ENCODE peak calls at places on chromosomes 6 and 20, in six cellular contexts. E, S, T, U, F and I are unnamed samples.

GRCh38 chr20:50360921-50361320 is 149.3 kb upstream of the PTPN1 start:
- DNase-seq in U (no peak), T (no peak), E (no peak), S (no peak), F (no peak), I (no peak)

GRCh38 chr6:89117285-89118108 is at the start of gene SRSF12:
- DNase-seq in F (no peak), E (peak), T (peak), U (peak), S (peak), I (peak)

GRCh38 chr6:71246596-71246995 is 42.0 kb upstream of the OGFRL1 start:
- DNase-seq in U (no peak), F (no peak), T (no peak), E (no peak), S (no peak), I (no peak)

GRCh38 chr6:137869781-137870180 is 2.7 kb downstream of the TNFAIP3 start:
- DNase-seq in T (no peak), S (no peak), U (no peak), F (no peak), E (no peak), I (no peak)

GRCh38 chr6:143510991-143511891 is at the start of gene FUCA2:
- DNase-seq in T (peak), S (peak), U (peak), F (peak), E (peak), I (peak)

GRCh38 chr6:13273931-13274706 is 54.2 kb downstream of the TBC1D7 start:
- DNase-seq in S (no peak), E (no peak), U (no peak), F (no peak), T (no peak), I (no peak)

GRCh38 chr6:32166411-32167061 is 2.1 kb downstream of the EGFL8 start:
- DNase-seq in F (peak), T (no peak), S (peak), E (peak), U (no peak), I (no peak)

GRCh38 chr20:23152308-23152892 is 66.3 kb upstream of the CD93 start:
- DNase-seq in T (peak), F (no peak), U (no peak), E (peak), S (no peak), I (peak)

GRCh38 chr20:51596656-51597388 is 54.3 kb upstream of the NFATC2 start:
- DNase-seq in E (no peak), F (no peak), T (no peak), S (no peak), U (no peak), I (no peak)

GRCh38 chr6:90403489-90404381 is 107.1 kb upstream of the BACH2 start:
- DNase-seq in U (no peak), F (no peak), T (peak), S (peak), E (peak), I (peak)

GRCh38 chr6:135972120-135972519 is 120.6 kb downstream of the PDE7B start:
- DNase-seq in F (no peak), E (no peak), U (no peak), S (no peak), T (no peak), I (no peak)

GRCh38 chr6:41488392-41489129 is 57.6 kb upstream of the FOXP4 start:
- DNase-seq in E (peak), S (peak), T (peak), F (no peak), U (peak), I (peak)

GRCh38 chr6:5203571-5203970 is 57.2 kb downstream of the LYRM4 start:
- DNase-seq in T (no peak), U (no peak), F (no peak), E (no peak), S (no peak), I (no peak)

GRCh38 chr20:8431538-8432434 is 299.7 kb downstream of the PLCB1 start:
- DNase-seq in U (no peak), T (no peak), F (no peak), E (peak), S (peak), I (no peak)

GRCh38 chr6:38131527-38131965 is 312.0 kb downstream of the ZFAND3 start:
- DNase-seq in E (no peak), F (no peak), S (no peak), T (peak), U (no peak), I (peak)

GRCh38 chr20:50345712-50346371 is 155.2 kb downstream of the CEBPB start:
- DNase-seq in T (no peak), E (no peak), S (no peak), F (no peak), U (no peak), I (no peak)

GRCh38 chr6:83868639-83869038 is 9.2 kb downstream of the CYB5R4 start:
- DNase-seq in E (no peak), U (no peak), T (peak), F (no peak), S (no peak), I (peak)

GRCh38 chr20:48209102-48209501 is 423.8 kb upstream of the SULF2 start:
- DNase-seq in E (no peak), S (no peak), T (no peak), F (no peak), U (no peak), I (no peak)

GRCh38 chr6:47075168-47075567 is 33.0 kb upstream of the ADGRF1 start:
- DNase-seq in U (no peak), S (no peak), E (no peak), F (no peak), T (no peak), I (no peak)

GRCh38 chr6:96499781-96500180 is 21.8 kb upstream of the UFL1 start:
- DNase-seq in F (no peak), S (no peak), T (no peak), U (no peak), E (no peak), I (no peak)

GRCh38 chr6:140641412-140641811 is 1267.0 kb upstream of the CITED2 start:
- DNase-seq in S (no peak), U (no peak), F (no peak), T (no peak), E (no peak), I (no peak)

GRCh38 chr6:109455502-109456282 is at the start of gene MICAL1:
- DNase-seq in U (peak), T (peak), S (peak), E (peak), F (no peak), I (peak)

GRCh38 chr6:137491478-137491877 is 2.7 kb downstream of the OLIG3 start:
- DNase-seq in E (no peak), S (peak), T (no peak), U (peak), F (no peak), I (no peak)

GRCh38 chr6:107396226-107396625 is 63.1 kb downstream of the PDSS2 start:
- DNase-seq in S (no peak), U (no peak), T (no peak), F (no peak), E (no peak), I (no peak)

DNA sequence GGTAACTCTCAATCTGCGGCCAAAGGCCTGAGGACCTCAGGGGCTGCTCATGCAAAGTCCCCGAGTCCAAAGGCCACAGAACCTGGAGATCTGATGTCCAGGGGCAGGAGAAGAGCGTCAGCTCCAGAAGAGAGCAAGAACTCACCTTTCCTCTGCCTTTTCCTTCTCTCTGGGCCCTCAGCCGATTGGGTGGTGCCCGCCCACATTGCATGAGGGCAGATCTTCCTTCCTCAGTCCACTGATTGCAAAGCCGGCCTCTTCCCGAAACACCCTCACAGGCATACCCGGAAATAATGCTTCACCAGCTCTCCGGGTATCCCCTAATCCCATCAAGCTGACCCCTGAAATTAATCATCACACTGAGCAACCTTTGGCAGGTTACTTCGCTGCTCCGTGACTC is 33.4 kb downstream of the SPDEF start:
- DNase-seq in F (no peak), S (no peak), U (no peak), E (no peak), T (no peak), I (no peak)
- H2BK15ac ChIP-seq in F (no peak), S (no peak), U (no peak), E (no peak), T (no peak), I (no peak)

DNA sequence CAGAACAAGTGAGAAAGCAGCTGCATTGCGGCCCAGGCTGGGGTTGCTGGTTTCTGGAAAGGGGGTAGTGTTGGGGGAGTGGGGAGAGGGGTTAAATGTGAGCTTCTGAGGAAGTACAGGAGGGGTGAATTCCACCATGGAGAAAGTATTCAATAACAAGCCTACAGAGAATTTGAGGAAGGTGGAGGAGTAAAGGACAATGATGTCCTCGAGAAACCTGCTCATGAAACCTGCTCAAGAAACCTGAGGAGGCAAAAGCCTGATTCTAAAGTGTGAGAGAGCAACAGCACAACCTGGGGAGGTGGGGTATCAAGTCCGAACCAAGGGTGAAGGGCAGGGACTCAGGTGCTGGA is 138.3 kb upstream of the ESR1 start:
- DNase-seq in S (no peak), F (no peak), U (no peak), E (no peak), T (no peak), I (no peak)
- H2BK15ac ChIP-seq in S (no peak), F (no peak), U (no peak), E (no peak), T (no peak), I (no peak)

DNA sequence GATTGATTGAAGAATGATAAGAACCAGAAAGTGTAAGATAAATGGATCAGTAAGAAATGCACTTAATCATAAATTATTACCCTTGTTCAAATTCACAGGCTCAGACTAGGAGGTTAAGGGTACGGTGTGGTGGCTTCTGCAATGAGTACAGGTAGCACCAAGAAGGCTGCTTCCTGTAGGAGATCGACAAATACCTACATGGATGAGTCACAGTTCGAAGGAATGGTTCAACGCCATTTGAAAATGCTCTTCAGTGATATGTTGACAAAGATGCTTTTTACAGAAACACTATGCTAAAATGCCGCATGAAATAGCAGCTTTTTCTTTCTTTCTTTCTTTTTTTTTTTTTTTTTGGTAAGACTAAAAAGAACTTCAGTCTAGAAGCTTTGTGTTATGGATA is 116.2 kb downstream of the DTNBP1 start:
- DNase-seq in S (peak), T (peak), E (no peak), F (no peak), U (no peak), I (no peak)
- H2BK15ac ChIP-seq in S (no peak), T (no peak), E (no peak), F (no peak), U (no peak), I (no peak)

GRCh38 chr6:118934461-118935330 is at the start of gene MCM9:
- DNase-seq in U (peak), S (peak), T (peak), E (peak), F (peak), I (peak)

GRCh38 chr6:118933855-118934460 is 1.0 kb downstream of the MCM9 start:
- DNase-seq in S (no peak), U (no peak), T (no peak), F (no peak), E (no peak), I (no peak)

GRCh38 chr6:118930680-118931079 is 4.3 kb downstream of the MCM9 start:
- DNase-seq in U (no peak), S (peak), T (no peak), F (no peak), E (no peak), I (no peak)

GRCh38 chr6:118932421-118932820 is 2.5 kb downstream of the MCM9 start:
- DNase-seq in T (peak), S (no peak), F (no peak), E (no peak), U (no peak), I (peak)

GRCh38 chr6:118931436-118931835 is 3.5 kb downstream of the MCM9 start:
- DNase-seq in S (no peak), F (no peak), E (no peak), U (no peak), T (no peak), I (no peak)
- H2BK15ac ChIP-seq in S (no peak), F (no peak), E (no peak), U (no peak), T (no peak), I (no peak)

DNA sequence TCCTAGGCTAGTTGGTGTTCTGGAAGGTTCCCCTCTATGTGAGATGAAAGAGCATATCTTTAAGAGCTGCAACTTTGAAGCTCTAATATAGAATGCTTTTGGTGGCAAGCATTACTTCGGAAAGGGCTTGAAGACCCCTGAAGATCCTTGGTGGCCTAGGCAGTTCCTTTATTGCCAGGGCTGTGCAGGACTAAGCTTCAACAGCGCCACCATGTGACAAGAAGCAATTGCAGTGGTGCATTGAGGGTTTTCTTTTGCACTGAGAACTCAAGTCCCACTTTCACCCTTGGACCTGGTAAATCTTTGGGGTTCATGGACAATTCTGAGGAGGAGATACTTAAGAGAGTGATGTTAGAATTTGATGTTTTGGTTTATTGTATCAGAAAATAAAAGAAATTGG is 237.4 kb upstream of the GMDS start:
- DNase-seq in T (no peak), U (no peak), S (no peak), E (no peak), F (no peak), I (no peak)
- H2BK15ac ChIP-seq in T (no peak), U (no peak), S (no peak), E (no peak), F (no peak), I (no peak)

DNA sequence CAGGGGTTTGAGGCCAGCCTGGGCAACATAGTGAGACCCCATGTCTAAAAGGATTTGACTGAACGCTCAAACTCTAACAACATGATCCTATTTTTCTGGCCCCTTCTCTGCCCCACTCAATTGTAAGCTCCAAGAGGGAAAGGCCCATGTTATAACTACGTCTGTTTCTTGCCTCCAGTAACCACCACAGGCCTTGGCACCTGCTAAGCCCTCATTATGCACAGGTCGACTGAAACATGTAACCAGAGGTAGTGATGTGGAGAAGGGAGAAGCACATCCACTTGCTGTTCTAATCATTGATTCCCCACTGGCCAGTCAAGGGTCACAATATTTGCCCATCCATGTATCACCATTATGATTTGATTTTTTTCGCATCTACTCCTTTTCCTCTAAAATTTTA is 475.5 kb downstream of the KIF16B start:
- DNase-seq in U (no peak), F (no peak), E (no peak), T (no peak), S (no peak), I (no peak)
- H2BK15ac ChIP-seq in U (no peak), F (no peak), E (no peak), T (no peak), S (no peak), I (no peak)